ENCODE peak calls at places on chromosome 15, in five cellular contexts. E is GM12878, Z is progenitor cell of endocrine pancreas, Y is IMR-90, A is ovary. F is an unnamed sample.

GRCh38 chr15:40942337-40942854 is 10.9 kb upstream of the CHAC1 start:
- DNase-seq in A (no peak), Z (no peak), E (no peak), Y (no peak), F (no peak)

GRCh38 chr15:75779504-75779903 is 63.7 kb upstream of the UBE2Q2 start:
- DNase-seq in E (no peak), Y (no peak), A (no peak), Z (no peak), F (peak)

GRCh38 chr15:62928996-62929350 is 113.6 kb upstream of the TPM1 start:
- DNase-seq in E (no peak), Z (no peak), Y (peak), A (no peak), F (no peak)

GRCh38 chr15:53576841-53577240 is 182.6 kb downstream of the WDR72 start:
- DNase-seq in Y (no peak), E (no peak), A (no peak), Z (no peak), F (no peak)

GRCh38 chr15:51377038-51377761 is 35.7 kb downstream of the GLDN start:
- DNase-seq in A (no peak), Y (peak), E (no peak), Z (no peak), F (no peak)

GRCh38 chr15:43509923-43510229 is 7.5 kb upstream of the MAP1A start:
- DNase-seq in Y (no peak), E (no peak), A (no peak), Z (no peak), F (no peak)

GRCh38 chr15:89362203-89363101 is 27.8 kb upstream of the POLG start:
- DNase-seq in E (no peak), A (no peak), Y (no peak), Z (no peak), F (no peak)

GRCh38 chr15:41927516-41927915 is 33.7 kb upstream of the SPTBN5 start:
- DNase-seq in A (no peak), Y (no peak), E (peak), Z (no peak), F (no peak)

GRCh38 chr15:79339588-79340314 is 28.8 kb downstream of the TMED3 start:
- DNase-seq in Y (peak), Z (no peak), E (no peak), A (no peak), F (no peak)

GRCh38 chr15:43279496-43279895 is 12.8 kb upstream of the TGM5 start:
- DNase-seq in A (no peak), Z (no peak), E (no peak), Y (no peak), F (peak)

DNA sequence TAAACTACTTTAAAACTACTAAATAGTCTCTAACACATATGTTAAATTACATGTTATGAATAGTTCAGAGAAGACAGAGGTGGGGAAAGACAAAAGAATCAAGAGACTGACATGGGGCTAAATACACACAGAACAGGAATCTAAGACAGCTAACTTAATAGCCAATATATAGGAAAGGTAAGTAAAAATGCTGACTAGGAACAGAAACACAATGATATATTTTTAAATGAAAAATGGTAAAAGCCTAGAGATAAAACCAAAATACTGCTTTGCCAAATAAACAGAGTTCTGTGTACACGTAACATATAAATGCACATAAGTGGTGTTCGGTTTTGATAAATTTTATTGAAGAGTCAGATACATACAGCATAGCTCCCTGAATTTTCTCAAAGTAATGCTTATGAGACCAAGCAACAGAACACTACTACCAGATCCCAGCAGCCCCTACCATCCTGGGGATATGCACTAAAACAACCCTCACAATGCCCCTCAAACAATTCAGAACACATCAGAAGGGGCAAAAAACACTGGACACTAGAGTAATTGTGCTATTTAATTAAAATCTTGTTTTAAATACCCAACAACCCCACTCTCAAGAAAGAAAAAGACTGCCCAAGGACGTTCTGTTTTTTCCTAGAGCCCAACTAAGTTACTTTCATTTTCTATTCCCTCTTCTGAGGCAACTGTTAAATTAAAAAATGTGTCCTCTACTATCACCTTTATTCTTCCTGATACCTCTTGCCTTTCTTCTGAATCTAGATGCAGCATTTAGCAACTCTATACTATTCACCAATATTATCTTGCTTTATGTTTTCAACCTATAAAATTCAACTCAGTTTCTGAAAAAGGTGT is 121.1 kb downstream of the ADAM10 start:
- DNase-seq in Z (no peak), Y (no peak), A (no peak), E (peak), F (no peak)
- TF ChIP-seq CTCF in Z (no peak), Y (no peak), A (no peak), E (no peak), F (no peak)

DNA sequence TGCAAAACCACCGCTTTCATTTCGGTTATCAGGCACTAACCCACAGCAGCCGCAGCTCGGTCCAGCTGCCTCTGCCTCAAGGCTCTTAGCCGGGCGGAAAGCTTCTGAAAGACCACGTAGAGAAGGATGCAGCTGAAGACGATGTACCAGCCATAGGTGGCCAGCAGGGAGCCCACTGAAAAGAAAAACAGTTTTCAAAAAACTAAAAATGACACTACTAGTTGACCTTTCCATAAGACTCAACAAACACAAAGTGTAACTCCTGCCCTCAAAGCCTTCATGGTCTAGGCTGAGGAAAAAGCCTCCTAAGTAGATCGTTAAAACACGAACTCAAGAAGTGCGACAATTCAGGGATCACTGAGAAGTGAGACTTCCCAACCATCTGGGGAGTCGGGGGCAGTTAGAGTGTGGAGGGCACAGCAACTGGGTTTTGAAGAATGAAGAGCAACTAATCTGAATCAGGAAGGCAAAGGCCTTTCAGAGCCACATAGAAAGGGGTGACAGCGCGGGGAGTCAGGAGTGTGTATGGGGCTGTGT is 716 bp downstream of the SELENOS start:
- DNase-seq in Z (no peak), E (no peak), A (no peak), Y (peak), F (no peak)
- TF ChIP-seq CTCF in Z (peak), E (peak), A (peak), Y (peak), F (peak)

DNA sequence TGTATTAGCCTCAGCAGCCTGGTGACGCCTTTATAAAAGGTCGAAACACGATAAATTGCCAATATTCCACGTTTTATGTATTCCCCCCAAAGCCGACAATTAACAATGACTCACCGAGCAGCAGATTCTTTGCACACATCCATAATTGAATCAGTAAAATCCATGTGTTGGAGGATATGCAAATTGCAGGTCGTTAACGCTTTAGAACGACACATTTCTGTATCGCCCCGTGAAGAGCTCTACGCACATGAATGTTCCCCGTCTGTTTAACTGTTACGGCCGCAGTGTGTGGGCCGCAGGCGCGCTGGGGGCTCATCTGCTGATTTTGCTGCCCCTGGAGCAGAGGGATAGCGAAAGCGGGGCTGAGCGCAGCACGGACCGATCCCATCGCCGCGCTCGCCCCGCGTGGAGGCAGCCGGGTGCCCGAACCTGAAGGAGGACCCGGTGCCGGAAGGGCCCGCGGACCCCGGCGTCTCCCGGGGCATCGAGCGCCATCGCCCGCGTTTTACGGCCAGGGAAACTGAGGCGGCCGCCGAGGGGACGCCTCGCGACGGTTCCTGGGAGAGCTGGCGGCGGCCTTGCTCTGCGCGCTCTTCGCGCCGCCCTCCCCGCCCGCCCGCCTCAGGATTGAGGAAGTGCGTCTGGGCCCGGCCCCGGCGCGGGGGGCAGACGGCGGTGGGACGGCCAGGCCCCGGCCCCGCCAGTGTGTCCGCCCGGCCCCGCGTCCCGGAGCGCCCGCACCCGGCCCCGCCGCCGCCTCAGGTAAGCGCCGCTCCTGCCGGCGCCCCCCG is at the start of gene LRRK1:
- DNase-seq in Y (peak), A (peak), E (no peak), Z (no peak), F (no peak)
- TF ChIP-seq CTCF in Y (no peak), A (no peak), E (no peak), Z (no peak), F (no peak)

DNA sequence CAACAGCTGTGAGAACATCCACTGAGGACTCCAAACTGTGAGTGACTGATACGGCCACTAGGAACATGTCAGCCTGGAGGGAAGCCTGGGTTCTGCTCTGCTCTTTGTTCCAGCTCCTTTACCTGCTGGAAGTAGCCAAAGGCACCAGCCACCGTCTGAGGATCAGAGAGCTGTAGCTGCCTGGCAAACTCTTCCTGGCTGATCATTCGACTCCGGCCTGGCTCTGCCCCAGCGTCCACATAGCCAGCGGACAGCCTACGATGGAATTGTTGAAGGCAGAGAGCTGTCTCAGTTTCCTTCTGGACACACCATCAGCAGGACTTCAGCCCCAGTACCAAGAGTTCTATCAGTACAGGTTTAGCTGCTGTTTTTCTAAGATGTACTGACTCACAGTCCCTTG is 5.7 kb downstream of the LPCAT4 start:
- DNase-seq in Z (no peak), E (no peak), Y (no peak), A (no peak), F (no peak)
- TF ChIP-seq CTCF in Z (no peak), E (no peak), Y (no peak), A (no peak), F (no peak)

DNA sequence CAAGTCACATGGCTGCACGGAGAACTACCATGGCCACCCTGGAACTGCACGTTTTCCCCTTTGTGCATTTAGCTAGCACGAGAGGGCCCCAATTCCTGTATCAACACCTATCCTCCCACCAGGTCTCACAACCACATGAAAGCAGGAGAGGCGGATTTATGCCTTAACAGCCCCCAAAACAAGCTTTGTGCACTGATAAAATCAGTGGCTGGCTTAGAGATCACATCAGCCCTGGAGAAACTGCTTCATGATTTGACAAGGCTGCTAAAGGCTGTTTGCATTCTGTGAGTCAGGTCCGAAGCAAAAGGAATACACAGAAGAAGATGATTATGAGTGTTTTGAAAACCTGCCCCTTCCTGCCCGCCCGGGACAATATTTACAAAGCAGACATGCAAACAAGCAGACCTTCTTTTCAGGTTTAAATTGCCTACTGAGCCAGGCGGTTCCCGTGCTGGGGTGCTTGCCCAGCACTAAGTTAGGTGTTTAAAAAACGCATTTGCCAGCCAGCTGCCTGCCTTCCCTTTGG is 25.9 kb downstream of the CEMIP start:
- DNase-seq in A (no peak), Y (no peak), E (no peak), Z (no peak), F (no peak)
- TF ChIP-seq CTCF in A (no peak), Y (no peak), E (no peak), Z (no peak), F (no peak)

DNA sequence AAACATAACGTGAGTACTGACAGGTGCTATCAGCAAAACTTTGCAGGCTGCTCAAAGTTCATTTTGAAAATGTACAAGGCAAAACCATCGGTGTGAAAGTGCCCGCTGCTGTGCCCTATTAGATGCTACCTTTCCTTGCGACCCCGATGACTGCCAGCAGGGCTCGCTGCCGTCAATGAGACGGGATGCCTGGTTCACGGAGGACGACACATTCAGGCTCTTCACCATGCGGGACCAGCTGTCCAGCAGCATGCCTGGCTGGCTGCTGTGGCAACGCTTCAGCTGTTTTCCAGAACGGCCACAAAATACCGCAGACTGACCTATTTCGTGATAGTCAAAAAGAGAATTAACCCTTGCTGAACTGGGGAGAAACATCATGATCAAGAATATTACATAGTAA is 92.7 kb upstream of the OCA2 start:
- DNase-seq in A (peak), E (no peak), Z (no peak), Y (peak), F (no peak)
- TF ChIP-seq CTCF in A (peak), E (no peak), Z (peak), Y (peak), F (peak)

DNA sequence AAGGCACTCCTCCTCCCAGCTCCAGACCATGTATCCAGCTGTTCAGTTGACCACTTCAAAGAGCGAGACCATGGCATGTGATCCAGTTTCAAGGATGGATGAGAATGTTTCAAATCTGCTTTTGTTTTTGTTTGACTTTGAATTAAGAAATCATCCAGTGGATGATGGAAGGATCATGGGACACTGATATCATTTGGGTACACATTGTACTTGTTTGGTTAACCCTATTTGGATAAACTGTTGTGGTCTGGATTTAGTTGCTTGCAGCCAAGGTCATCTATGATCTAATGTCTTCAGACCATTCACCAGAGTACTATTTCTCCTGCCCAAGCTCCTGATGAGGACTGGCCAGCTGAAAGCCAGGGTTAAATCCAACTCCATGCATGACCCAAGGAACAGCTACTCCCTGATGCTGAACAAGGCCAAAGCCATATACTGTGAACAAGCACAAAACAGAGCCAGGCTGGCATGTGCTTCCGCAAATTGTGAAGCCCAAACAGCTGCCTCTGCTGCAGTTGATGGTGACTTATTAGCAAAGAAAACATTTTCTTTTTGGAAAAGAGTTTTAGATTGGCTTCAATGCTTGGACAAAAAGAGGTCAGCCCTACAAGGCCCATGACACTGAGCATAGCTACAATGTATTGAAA is 5.2 kb upstream of the ADAMTS17 start:
- DNase-seq in A (no peak), Y (no peak), E (no peak), Z (no peak), F (no peak)
- TF ChIP-seq CTCF in A (no peak), Y (no peak), E (no peak), Z (no peak), F (no peak)

DNA sequence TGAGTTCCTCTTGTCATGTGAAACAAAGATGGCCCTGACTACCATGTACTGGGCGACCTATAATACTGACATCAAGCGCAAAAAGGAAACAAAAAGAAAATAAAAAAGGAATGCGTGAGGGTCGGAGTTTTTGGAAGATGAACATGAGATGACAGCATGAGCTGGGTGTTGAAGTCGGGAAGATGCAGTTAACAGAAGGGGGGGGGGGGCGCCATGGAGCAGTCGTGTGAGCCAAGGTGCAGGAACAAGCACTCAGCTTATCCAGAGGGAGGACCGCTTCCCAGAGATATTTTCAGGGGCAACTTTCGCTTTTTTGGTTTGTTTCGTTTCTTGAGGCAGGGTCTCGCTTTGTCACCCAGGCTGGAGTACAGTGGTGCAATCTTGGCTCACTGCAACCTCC is 110.2 kb downstream of the RORA start:
- DNase-seq in E (no peak), Z (no peak), A (no peak), Y (no peak), F (no peak)
- TF ChIP-seq CTCF in E (no peak), Z (peak), A (no peak), Y (peak), F (peak)